ENCODE peak calls at places on chromosomes 12 and 14, in five cellular contexts. T is SJSA1, J is SK-N-SH, L is fibroblast of lung, Q is lung. K is an unnamed sample. For H3K27me3, the result is how much of the 10 kb centered on the place peaks cover.

GRCh38 chr12:130572553-130572952 is 143.5 kb downstream of the RIMBP2 start:
- DNase-seq in L (no peak), T (no peak), Q (no peak), J (peak), K (no peak)

GRCh38 chr12:23888396-23889068 is 60.9 kb downstream of the SOX5 start:
- DNase-seq in L (peak), Q (no peak), T (no peak), J (peak), K (no peak)

GRCh38 chr12:93798752-93799151 is 121.6 kb downstream of the CRADD start:
- DNase-seq in Q (no peak), J (no peak), T (no peak), L (no peak), K (no peak)

GRCh38 chr14:33364536-33364935 is 425.9 kb downstream of the NPAS3 start:
- DNase-seq in L (no peak), Q (no peak), J (no peak), T (no peak), K (no peak)

GRCh38 chr12:30661210-30661609 is 34.5 kb downstream of the IPO8 start:
- DNase-seq in T (no peak), Q (no peak), J (no peak), L (no peak), K (no peak)

GRCh38 chr12:1758887-1759286 is 61.5 kb upstream of the LRTM2 start:
- DNase-seq in T (no peak), Q (no peak), L (peak), J (no peak), K (no peak)

GRCh38 chr14:75156901-75157300 is 19.5 kb downstream of the TMED10 start:
- DNase-seq in Q (no peak), T (no peak), J (no peak), L (no peak), K (no peak)

GRCh38 chr14:67446371-67447032 is 34.5 kb upstream of the PLEK2 start:
- DNase-seq in Q (no peak), T (no peak), J (no peak), L (no peak), K (no peak)

GRCh38 chr14:71687115-71687836 is 245.0 kb upstream of the RGS6 start:
- DNase-seq in Q (no peak), T (no peak), L (peak), J (no peak), K (no peak)

GRCh38 chr14:66371776-66372175 is 114.4 kb upstream of the CCDC196 start:
- DNase-seq in T (no peak), L (no peak), Q (no peak), J (no peak), K (no peak)

GRCh38 chr14:91376547-91377477 is 40.8 kb downstream of the CCDC88C start:
- DNase-seq in J (peak), Q (no peak), T (no peak), L (no peak), K (no peak)

GRCh38 chr14:53147893-53148292 is 5.2 kb downstream of the DDHD1 start:
- DNase-seq in T (no peak), J (no peak), Q (no peak), L (no peak), K (no peak)

GRCh38 chr12:24244801-24245200 is 295.3 kb upstream of the SOX5 start:
- DNase-seq in L (no peak), J (no peak), Q (no peak), T (no peak), K (no peak)

GRCh38 chr12:79964100-79964627 is 29.3 kb upstream of the PPP1R12A start:
- DNase-seq in Q (no peak), J (no peak), T (no peak), L (peak), K (no peak)

GRCh38 chr14:51208982-51209381 is 31.1 kb upstream of the TMX1 start:
- DNase-seq in L (no peak), Q (no peak), J (no peak), T (no peak), K (no peak)

GRCh38 chr12:5945071-5946008 is at the start of gene ANO2:
- DNase-seq in L (no peak), Q (no peak), T (peak), J (peak), K (peak)

GRCh38 chr12:116662612-116663144 is 75.2 kb downstream of the SPRING1 start:
- DNase-seq in J (peak), Q (no peak), T (no peak), L (peak), K (peak)

GRCh38 chr14:88791252-88791621 is 1.5 kb downstream of the EML5 start:
- DNase-seq in J (no peak), Q (no peak), T (no peak), L (no peak), K (no peak)

GRCh38 chr12:76685246-76685678 is 78.7 kb upstream of the ZDHHC17 start:
- DNase-seq in Q (no peak), T (no peak), J (no peak), L (peak), K (peak)

GRCh38 chr12:97595936-97596335 is 133.3 kb downstream of the RMST start:
- DNase-seq in T (no peak), J (no peak), Q (no peak), L (no peak), K (no peak)

GRCh38 chr14:52055215-52055614 is 13.6 kb downstream of the NID2 start:
- DNase-seq in J (no peak), L (peak), T (no peak), Q (no peak), K (no peak)

GRCh38 chr12:57101892-57102695 is 9.1 kb downstream of the STAT6 start:
- DNase-seq in J (peak), Q (no peak), L (no peak), T (no peak), K (peak)

GRCh38 chr14:89053303-89053702 is 228.9 kb downstream of the TTC8 start:
- DNase-seq in L (no peak), J (no peak), T (no peak), Q (no peak), K (no peak)

GRCh38 chr12:131159660-131160059 is 206.0 kb downstream of the ADGRD1 start:
- DNase-seq in Q (no peak), T (no peak), J (no peak), L (no peak), K (peak)

GRCh38 chr14:28671425-28671824 is 95.2 kb upstream of the FOXG1 start:
- DNase-seq in Q (no peak), L (peak), T (no peak), J (no peak), K (no peak)

GRCh38 chr12:54215990-54216579 is 27.3 kb upstream of the SMUG1 start:
- DNase-seq in Q (no peak), T (no peak), L (no peak), J (no peak), K (peak)
- H3K27me3 ChIP-seq in Q (under half), T (under half), L (under half), J (under half), K (under half)

DNA sequence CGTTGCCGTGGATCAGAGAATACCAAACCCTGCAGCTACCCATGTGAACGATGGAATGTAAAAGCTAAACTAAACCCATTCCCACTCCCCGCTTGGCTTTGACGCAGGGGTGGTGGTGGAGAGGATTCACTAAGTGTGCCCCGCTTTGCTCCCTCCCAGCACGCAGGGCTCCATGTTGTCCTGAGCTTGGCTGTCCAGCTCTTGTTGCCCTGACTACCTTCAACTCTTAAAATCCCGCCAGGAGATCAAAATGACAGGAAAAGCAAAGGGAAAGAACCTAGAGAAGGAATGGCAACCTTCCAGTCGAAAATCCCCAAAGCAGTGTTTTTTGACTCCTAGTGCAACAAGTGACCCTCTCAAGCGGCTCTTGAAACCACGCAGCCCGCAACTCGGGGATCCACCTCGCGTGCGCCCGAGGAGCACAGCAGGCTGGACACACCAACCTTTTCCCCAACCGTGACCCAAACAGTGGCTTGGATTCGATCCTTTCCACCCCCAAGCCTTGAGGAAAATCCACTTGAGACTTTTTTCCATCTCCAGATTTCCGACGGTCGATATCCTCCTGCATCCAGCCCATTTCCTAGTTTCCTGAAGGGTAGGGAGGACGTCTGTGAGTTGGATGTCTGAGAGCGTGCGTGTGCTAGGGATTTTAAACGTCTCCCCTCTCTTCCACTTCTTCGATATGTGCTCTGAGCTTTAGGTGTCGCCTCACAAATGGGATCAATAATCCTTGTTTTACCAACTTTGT is 1.4 kb downstream of the SYT10 start:
- DNase-seq in L (no peak), T (no peak), J (no peak), Q (no peak), K (peak)
- H3K27me3 ChIP-seq in L (under half), T (under half), J (under half), Q (under half), K (under half)

DNA sequence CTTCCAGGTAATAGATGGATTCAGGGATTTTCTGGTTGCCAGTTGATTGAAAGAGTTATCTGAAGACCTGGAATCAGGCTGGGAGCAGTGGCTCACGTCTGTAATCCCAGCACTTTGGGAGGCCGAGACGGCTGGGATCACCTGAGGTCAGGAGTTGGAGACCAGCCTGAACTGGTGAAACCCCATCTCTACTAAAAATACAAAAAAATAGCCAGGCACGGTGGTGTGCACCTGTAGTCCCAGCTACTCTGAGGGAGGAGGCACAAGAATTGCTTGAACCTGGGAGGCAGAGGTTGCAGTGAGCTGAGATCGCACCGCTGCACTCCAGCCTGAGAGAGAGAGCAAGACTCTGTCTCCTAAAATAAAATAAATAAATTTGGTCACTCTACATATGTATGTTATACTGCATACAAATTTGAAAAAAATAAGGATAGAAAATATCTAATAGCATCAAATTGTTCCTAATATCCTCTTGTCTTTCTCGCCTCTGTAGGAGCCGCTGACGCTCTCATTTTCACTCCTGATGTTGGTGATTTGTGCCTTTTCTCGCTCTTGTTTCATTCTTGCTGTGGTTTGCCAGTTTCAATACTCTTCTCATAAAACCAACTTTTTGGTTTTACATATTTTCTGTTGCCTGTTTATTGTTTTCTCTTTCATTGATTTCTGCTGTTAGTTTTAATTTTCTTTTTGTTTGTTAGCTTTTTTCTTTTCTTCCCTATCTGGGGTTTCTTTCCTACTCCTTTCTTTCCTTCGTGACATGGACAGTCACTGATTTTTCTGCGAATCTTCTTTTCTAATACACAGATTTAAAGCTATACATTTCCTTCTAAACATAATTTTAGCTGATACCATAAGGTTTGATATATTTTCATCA is 23.8 kb upstream of the PLD4 start:
- DNase-seq in T (no peak), L (no peak), J (no peak), Q (no peak), K (no peak)
- H3K27me3 ChIP-seq in T (under half), L (under half), J (under half), Q (under half), K (under half)

GRCh38 chr12:123540899-123541662 is 7.6 kb upstream of the RILPL1 start:
- DNase-seq in J (no peak), Q (no peak), L (no peak), T (no peak), K (no peak)
- H3K27me3 ChIP-seq in J (under half), Q (under half), L (under half), T (under half), K (under half)

GRCh38 chr12:89309452-89309802 is 42.9 kb downstream of the DUSP6 start:
- DNase-seq in T (no peak), J (no peak), L (no peak), Q (no peak), K (no peak)

GRCh38 chr12:89309815-89310214 is 42.5 kb downstream of the DUSP6 start:
- DNase-seq in Q (no peak), J (no peak), L (no peak), T (no peak), K (no peak)

GRCh38 chr12:89305373-89305772 is 46.9 kb downstream of the DUSP6 start:
- DNase-seq in L (no peak), J (no peak), T (no peak), Q (no peak), K (no peak)

GRCh38 chr12:89306827-89307498 is 45.3 kb downstream of the DUSP6 start:
- DNase-seq in T (no peak), Q (no peak), L (no peak), J (no peak), K (no peak)

GRCh38 chr12:89307665-89308253 is 44.5 kb downstream of the DUSP6 start:
- DNase-seq in J (no peak), T (no peak), Q (no peak), L (no peak), K (no peak)
- H3K27me3 ChIP-seq in J (under half), T (under half), Q (under half), L (under half), K (under half)

GRCh38 chr12:52245962-52246577 is 13.0 kb downstream of the KRT7 start:
- DNase-seq in J (no peak), T (no peak), Q (no peak), L (no peak), K (no peak)
- H3K27me3 ChIP-seq in J (under half), T (under half), Q (under half), L (under half), K (under half)

DNA sequence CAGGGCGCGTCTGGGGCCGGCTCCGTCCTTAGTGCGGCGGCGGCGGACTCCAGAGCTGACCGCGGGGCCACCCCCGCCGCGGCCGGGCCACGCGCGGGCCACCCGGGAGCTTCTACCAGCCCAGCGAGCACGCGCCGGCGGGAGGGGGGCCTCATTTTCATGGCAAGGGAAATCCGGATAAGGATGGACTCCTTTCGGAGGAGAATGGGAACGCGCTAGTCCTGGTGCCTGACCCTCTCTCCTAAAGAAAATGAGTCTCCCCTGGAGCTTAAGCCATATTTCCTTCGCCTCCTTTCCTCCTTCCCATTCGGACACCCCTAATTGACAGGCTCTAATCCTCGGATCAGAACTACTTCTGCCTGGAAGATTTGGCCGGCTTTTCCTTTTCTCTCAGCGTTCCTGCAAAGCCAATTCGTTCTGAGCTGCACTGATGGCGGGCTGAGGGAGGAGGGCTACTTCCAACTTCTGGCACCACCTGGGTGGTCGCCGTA is 81.8 kb upstream of the HMGA2 start:
- DNase-seq in J (no peak), Q (no peak), L (peak), T (peak), K (no peak)
- H3K27me3 ChIP-seq in J (under half), Q (under half), L (under half), T (under half), K (under half)

DNA sequence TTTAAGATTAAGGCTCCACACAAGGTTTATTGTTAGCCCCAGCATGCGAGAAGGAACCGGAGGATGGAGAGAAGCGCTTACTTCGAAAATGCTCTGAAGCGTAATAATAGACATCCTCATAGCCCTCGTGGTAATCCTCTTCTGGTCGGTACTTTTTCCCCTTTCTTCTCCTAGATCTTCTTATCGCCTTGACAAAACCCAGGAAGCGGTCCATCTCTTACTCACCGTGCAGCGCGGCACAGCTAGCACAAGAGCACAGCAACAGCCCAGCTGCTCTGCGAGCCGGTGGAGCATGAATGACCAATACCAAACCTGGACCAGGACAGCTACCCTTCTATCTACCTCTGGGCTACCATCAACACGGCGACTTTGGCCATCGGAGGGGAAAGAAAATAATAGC is 125.1 kb upstream of the GRIP1 start:
- DNase-seq in L (no peak), Q (no peak), T (no peak), J (no peak), K (peak)
- H3K27me3 ChIP-seq in L (under half), Q (under half), T (under half), J (under half), K (under half)

GRCh38 chr12:124293286-124294003 is 1.4 kb upstream of the RFLNA start:
- DNase-seq in T (no peak), J (no peak), Q (no peak), L (no peak), K (peak)
- H3K27me3 ChIP-seq in T (under half), J (under half), Q (under half), L (under half), K (under half)

K was measured in H7.